ENCODE peak calls at places on chromosomes 16 and 17, in six cellular contexts. T, J, G, R, X and H are unnamed samples.

GRCh38 chr17:77126519-77126918 is 14.2 kb upstream of the SEC14L1 start:
- DNase-seq in T (no peak), G (no peak), R (no peak), X (no peak), J (no peak), H (peak; percentile 79)

GRCh38 chr17:14092808-14093207 is 23.5 kb downstream of the COX10 start:
- DNase-seq in T (no peak), G (no peak), X (no peak), J (no peak), R (no peak), H (no peak)

GRCh38 chr16:87407511-87408112 is 15.5 kb downstream of the MAP1LC3B start:
- DNase-seq in X (no peak), G (no peak), T (peak; percentile 57), J (peak; percentile 98), R (no peak), H (peak; percentile 98)

GRCh38 chr16:85488414-85488813 is 124.7 kb upstream of the GSE1 start:
- DNase-seq in G (no peak), J (no peak), X (no peak), T (no peak), R (no peak), H (no peak)

GRCh38 chr16:19613834-19614233 is 58.3 kb downstream of the VPS35L start:
- DNase-seq in T (no peak), G (no peak), J (no peak), X (no peak), R (no peak), H (no peak)

GRCh38 chr16:51540259-51540658 is 389.2 kb upstream of the SALL1 start:
- DNase-seq in J (no peak), T (no peak), X (no peak), R (no peak), G (no peak), H (peak; percentile 35)

GRCh38 chr17:76292567-76292966 is 15.5 kb downstream of the QRICH2 start:
- DNase-seq in T (peak; percentile 19), G (no peak), R (no peak), J (no peak), X (no peak), H (no peak)

GRCh38 chr17:49031965-49032928 is 35.1 kb downstream of the IGF2BP1 start:
- DNase-seq in J (peak; percentile 86), X (no peak), T (peak; percentile 28), G (peak; percentile 8), R (no peak), H (peak; percentile 76)

GRCh38 chr16:89696598-89697128 is 4.8 kb downstream of the SPATA2L start:
- DNase-seq in T (no peak), J (no peak), R (no peak), X (no peak), G (no peak), H (no peak)

GRCh38 chr16:4976611-4977145 is 18.5 kb downstream of the SEC14L5 start:
- DNase-seq in X (no peak), G (no peak), T (no peak), R (no peak), J (no peak), H (no peak)

GRCh38 chr16:31130899-31131298 is 4.6 kb downstream of the PRSS8 start:
- DNase-seq in R (no peak), T (no peak), X (no peak), G (no peak), J (no peak), H (no peak)

GRCh38 chr16:59210955-59211541 is 476.9 kb upstream of the GOT2 start:
- DNase-seq in R (no peak), T (no peak), X (no peak), G (no peak), J (no peak), H (peak; percentile 67)

GRCh38 chr17:65594585-65594940 is 33.1 kb upstream of the AXIN2 start:
- DNase-seq in R (no peak), J (no peak), X (no peak), G (no peak), T (no peak), H (no peak)

GRCh38 chr17:40466298-40466971 is 23.2 kb downstream of the IGFBP4 start:
- DNase-seq in J (no peak), T (no peak), R (no peak), G (no peak), X (no peak), H (no peak)

GRCh38 chr16:57773019-57773418 is 29.3 kb downstream of the KIFC3 start:
- DNase-seq in X (no peak), R (no peak), T (no peak), G (no peak), J (no peak), H (no peak)

GRCh38 chr17:45942284-45942683 is 47.9 kb downstream of the MAPT start:
- DNase-seq in J (no peak), T (peak; percentile 97), R (no peak), X (no peak), G (no peak), H (no peak)

GRCh38 chr17:75624714-75625345 is 8.4 kb upstream of the SMIM5 start:
- DNase-seq in X (no peak), R (no peak), J (no peak), T (no peak), G (no peak), H (no peak)

GRCh38 chr16:51268237-51268636 is 117.2 kb upstream of the SALL1 start:
- DNase-seq in R (no peak), J (no peak), T (no peak), X (no peak), G (no peak), H (no peak)

GRCh38 chr16:8866118-8866883 is 2.5 kb downstream of the CARHSP1 start:
- DNase-seq in X (no peak), J (no peak), R (no peak), G (no peak), T (no peak), H (no peak)

GRCh38 chr17:65154770-65155589 is 17.8 kb downstream of the RGS9 start:
- DNase-seq in R (no peak), T (no peak), G (no peak), X (no peak), J (peak; percentile 45), H (no peak)

GRCh38 chr17:77936881-77937280 is 21.6 kb upstream of the TNRC6C start:
- DNase-seq in G (no peak), J (no peak), X (no peak), T (no peak), R (no peak), H (no peak)

GRCh38 chr17:44006581-44007345 is 2.3 kb downstream of the NAGS start:
- DNase-seq in R (peak; percentile 92), T (peak; percentile 62), J (peak; percentile 98), G (peak; percentile 91), X (peak; percentile 94), H (peak; percentile 92)

GRCh38 chr17:71600137-71600789 is 520.6 kb upstream of the SOX9 start:
- DNase-seq in R (no peak), J (no peak), G (no peak), T (no peak), X (no peak), H (no peak)

GRCh38 chr16:7209598-7209997 is 123.0 kb upstream of the RBFOX1 start:
- DNase-seq in T (no peak), J (no peak), R (no peak), X (no peak), G (no peak), H (no peak)

GRCh38 chr16:47694543-47694942 is 233.4 kb downstream of the PHKB start:
- DNase-seq in R (no peak), T (no peak), X (no peak), J (no peak), G (no peak), H (no peak)

GRCh38 chr17:41695954-41696720 is 7.5 kb downstream of the EIF1 start:
- DNase-seq in X (peak; percentile 57), T (peak; percentile 76), G (peak; percentile 65), R (peak; percentile 55), J (peak; percentile 81), H (peak; percentile 75)

GRCh38 chr16:23448392-23448791 is 4.6 kb downstream of the COG7 start:
- DNase-seq in R (no peak), G (no peak), J (no peak), T (no peak), X (no peak), H (no peak)

GRCh38 chr17:6413073-6413472 is 21.8 kb downstream of the AIPL1 start:
- DNase-seq in J (peak; percentile 71), R (no peak), X (no peak), T (peak; percentile 73), G (no peak), H (peak; percentile 22)

GRCh38 chr17:65750678-65751077 is 189.2 kb upstream of the AXIN2 start:
- DNase-seq in X (no peak), G (peak; percentile 53), R (peak; percentile 33), T (peak; percentile 41), J (peak; percentile 98), H (peak; percentile 90)

GRCh38 chr16:31505483-31505882 is 2.7 kb downstream of the RUSF1 start:
- DNase-seq in X (no peak), R (no peak), T (no peak), J (no peak), G (no peak), H (no peak)

GRCh38 chr16:24098896-24099295 is 157.2 kb upstream of the CACNG3 start:
- DNase-seq in R (no peak), J (no peak), G (no peak), T (no peak), X (no peak), H (no peak)

GRCh38 chr17:44559288-44560249 is 2.3 kb downstream of the FZD2 start:
- DNase-seq in G (no peak), T (no peak), J (no peak), R (no peak), X (no peak), H (no peak)

GRCh38 chr16:71408536-71408935 is 33.3 kb downstream of the TLE7 start:
- DNase-seq in T (no peak), X (no peak), J (no peak), G (no peak), R (no peak), H (no peak)

GRCh38 chr17:5526821-5527598 is 40.6 kb downstream of the MIS12 start:
- DNase-seq in X (peak; percentile 8), J (peak; percentile 96), T (no peak), G (no peak), R (peak; percentile 24), H (peak; percentile 92)

GRCh38 chr17:34782271-34782670 is 179.0 kb downstream of the CCT6B start:
- DNase-seq in G (no peak), R (no peak), X (no peak), J (no peak), T (no peak), H (no peak)

GRCh38 chr16:85312642-85313540 is 200.6 kb upstream of the CIBAR2 start:
- DNase-seq in T (no peak), X (no peak), G (no peak), R (no peak), J (no peak), H (no peak)

GRCh38 chr16:21223787-21224186 is 9.7 kb upstream of the ANKS4B start:
- DNase-seq in J (no peak), R (no peak), G (no peak), T (no peak), X (no peak), H (no peak)

GRCh38 chr17:82630212-82630611 is 18.0 kb downstream of the WDR45B start:
- DNase-seq in X (no peak), G (no peak), T (no peak), J (no peak), R (no peak), H (no peak)

GRCh38 chr16:17590711-17591654 is 120.2 kb upstream of the XYLT1 start:
- DNase-seq in J (no peak), X (no peak), G (peak; percentile 34), R (no peak), T (no peak), H (no peak)

GRCh38 chr16:61432421-61432820 is 603.8 kb downstream of the CDH8 start:
- DNase-seq in T (no peak), G (no peak), J (no peak), R (no peak), X (no peak), H (no peak)